ENCODE peak calls at places on chromosomes 12 and 14, in nine cellular contexts. I, Y, M, J, H, N, X, Z and T are unnamed samples.

GRCh38 chr12:110794623-110795280 is 52.0 kb upstream of the CCDC63 start:
- DNase-seq in I (no peak), Y (no peak), M (no peak), J (no peak), H (no peak), N (peak), X (no peak), Z (peak), T (no peak)

GRCh38 chr14:58666737-58667136 is 29.0 kb downstream of the DACT1 start:
- DNase-seq in I (no peak), Y (no peak), M (no peak), J (no peak), H (no peak), N (no peak), X (no peak), Z (no peak), T (no peak)

GRCh38 chr12:44873898-44874297 is 2.2 kb downstream of the NELL2 start:
- DNase-seq in I (peak), Y (no peak), M (no peak), J (no peak), H (no peak), N (peak), X (no peak), Z (no peak), T (peak)

GRCh38 chr12:66301944-66302826 is at the start of gene HELB:
- DNase-seq in I (peak), Y (peak), M (peak), J (peak), H (peak), N (peak), X (peak), Z (peak), T (peak)

GRCh38 chr14:98548071-98548686 is 723.8 kb downstream of the BCL11B start:
- DNase-seq in I (no peak), Y (no peak), M (no peak), J (no peak), H (no peak), N (no peak), X (no peak), Z (no peak), T (no peak)

GRCh38 chr12:71439613-71440392 is at the start of gene LGR5:
- DNase-seq in I (no peak), Y (no peak), M (no peak), J (no peak), H (no peak), N (peak), X (no peak), Z (peak), T (no peak)

GRCh38 chr14:100122481-100123215 is 36.8 kb downstream of the DEGS2 start:
- DNase-seq in I (no peak), Y (no peak), M (no peak), J (no peak), H (no peak), N (no peak), X (no peak), Z (no peak), T (no peak)

GRCh38 chr12:85843606-85844325 is 7.6 kb upstream of the RASSF9 start:
- DNase-seq in I (no peak), Y (no peak), M (no peak), J (no peak), H (no peak), N (no peak), X (no peak), Z (no peak), T (no peak)

GRCh38 chr14:35705636-35706035 is 103.5 kb downstream of the RALGAPA1 start:
- DNase-seq in I (no peak), Y (no peak), M (no peak), J (no peak), H (no peak), N (no peak), X (no peak), Z (no peak), T (no peak)

GRCh38 chr14:34539407-34540180 is at the start of gene EAPP:
- DNase-seq in I (peak), Y (peak), M (peak), J (peak), H (peak), N (peak), X (peak), Z (peak), T (peak)

GRCh38 chr14:21382886-21383847 is 652 bp downstream of the SUPT16H start:
- DNase-seq in I (peak), Y (peak), M (peak), J (no peak), H (no peak), N (peak), X (peak), Z (no peak), T (peak)

GRCh38 chr12:49748306-49748705 is 6.9 kb downstream of the TMBIM6 start:
- DNase-seq in I (no peak), Y (peak), M (no peak), J (no peak), H (no peak), N (peak), X (no peak), Z (no peak), T (no peak)

GRCh38 chr14:78401866-78402265 is 231.7 kb downstream of the NRXN3 start:
- DNase-seq in I (no peak), Y (no peak), M (no peak), J (no peak), H (no peak), N (no peak), X (no peak), Z (no peak), T (no peak)

GRCh38 chr12:108457006-108457733 is 57.9 kb upstream of the FICD start:
- DNase-seq in I (peak), Y (no peak), M (no peak), J (no peak), H (peak), N (peak), X (peak), Z (no peak), T (peak)

GRCh38 chr14:106209745-106210144 is 683.4 kb downstream of the TMEM121 start:
- DNase-seq in I (no peak), Y (no peak), M (peak), J (no peak), H (no peak), N (no peak), X (peak), Z (no peak), T (no peak)

GRCh38 chr14:100532916-100533630 is 54.1 kb downstream of the BEGAIN start:
- DNase-seq in I (peak), Y (no peak), M (no peak), J (peak), H (no peak), N (peak), X (no peak), Z (peak), T (no peak)

GRCh38 chr14:54621686-54622085 is 54.8 kb downstream of the SAMD4A start:
- DNase-seq in I (no peak), Y (no peak), M (no peak), J (no peak), H (no peak), N (peak), X (no peak), Z (no peak), T (no peak)

GRCh38 chr12:51815571-51815970 is 32.9 kb downstream of the FIGNL2 start:
- DNase-seq in I (no peak), Y (no peak), M (no peak), J (no peak), H (no peak), N (no peak), X (no peak), Z (no peak), T (no peak)

GRCh38 chr14:72666610-72667009 is 227.3 kb downstream of the DPF3 start:
- DNase-seq in I (no peak), Y (no peak), M (no peak), J (no peak), H (no peak), N (peak), X (no peak), Z (no peak), T (no peak)

GRCh38 chr12:109440851-109441490 is 36.1 kb downstream of the KCTD10 start:
- DNase-seq in I (no peak), Y (no peak), M (no peak), J (no peak), H (no peak), N (peak), X (no peak), Z (no peak), T (no peak)

GRCh38 chr12:52155048-52155868 is 36.6 kb downstream of the KRT80 start:
- DNase-seq in I (no peak), Y (no peak), M (peak), J (no peak), H (no peak), N (no peak), X (peak), Z (no peak), T (no peak)

GRCh38 chr14:32469388-32470160 is 140.5 kb downstream of the AKAP6 start:
- DNase-seq in I (peak), Y (no peak), M (no peak), J (no peak), H (peak), N (peak), X (peak), Z (no peak), T (peak)

GRCh38 chr14:67515386-67516079 is 17.6 kb upstream of the PLEKHH1 start:
- DNase-seq in I (peak), Y (no peak), M (no peak), J (no peak), H (no peak), N (peak), X (peak), Z (no peak), T (peak)

GRCh38 chr12:103930787-103931536 is 752 bp downstream of the HSP90B1 start:
- DNase-seq in I (peak), Y (peak), M (peak), J (peak), H (no peak), N (peak), X (peak), Z (peak), T (peak)

GRCh38 chr12:63302269-63302940 is 151.4 kb upstream of the AVPR1A start:
- DNase-seq in I (no peak), Y (no peak), M (no peak), J (no peak), H (no peak), N (peak), X (no peak), Z (no peak), T (no peak)

GRCh38 chr12:5590316-5590715 is 158.4 kb downstream of the NTF3 start:
- DNase-seq in I (no peak), Y (no peak), M (no peak), J (no peak), H (no peak), N (no peak), X (no peak), Z (no peak), T (no peak)

GRCh38 chr14:74648643-74649042 is 36.6 kb upstream of the LTBP2 start:
- DNase-seq in I (no peak), Y (no peak), M (no peak), J (no peak), H (no peak), N (no peak), X (no peak), Z (no peak), T (no peak)

GRCh38 chr12:124563401-124563800 is 4.0 kb downstream of the NCOR2 start:
- DNase-seq in I (no peak), Y (no peak), M (no peak), J (no peak), H (no peak), N (no peak), X (no peak), Z (no peak), T (peak)

GRCh38 chr12:1796515-1797010 is 23.8 kb upstream of the LRTM2 start:
- DNase-seq in I (peak), Y (no peak), M (peak), J (no peak), H (no peak), N (peak), X (no peak), Z (no peak), T (no peak)

GRCh38 chr14:58833634-58834378 is 196.0 kb downstream of the DACT1 start:
- DNase-seq in I (no peak), Y (no peak), M (no peak), J (no peak), H (no peak), N (no peak), X (no peak), Z (no peak), T (no peak)